ENCODE peak calls at places on chromosomes 4 and X, in five cellular contexts. R is fibroblast of lung; O is stomach; J is CD8-positive, alpha-beta T cell; K is heart right ventricle. E is an unnamed sample.

GRCh38 chrX:124994404-124994803 is 325.3 kb upstream of the TEX13C start:
- DNase-seq in R (no peak), O (no peak), J (no peak), K (no peak), E (no peak)

GRCh38 chrX:52363247-52363883 is 5.5 kb upstream of the XAGE2 start:
- DNase-seq in R (no peak), O (no peak), J (no peak), K (no peak), E (no peak)

GRCh38 chr4:3248811-3249661 is at the start of gene MSANTD1:
- DNase-seq in R (peak; percentile 27), O (no peak), J (no peak), K (no peak), E (peak; percentile 5)

GRCh38 chr4:76987153-76987562 is 37.6 kb downstream of the SEPTIN11 start:
- DNase-seq in R (peak; percentile 99), O (peak; percentile 27), J (no peak), K (peak; percentile 28), E (no peak)

GRCh38 chrX:51697397-51697796 is 12.9 kb upstream of the CENPVL1 start:
- DNase-seq in R (no peak), O (no peak), J (no peak), K (no peak), E (no peak)

GRCh38 chrX:6640727-6641126 is 105.8 kb upstream of the VCX3A start:
- DNase-seq in R (no peak), O (no peak), J (no peak), K (no peak), E (no peak)

GRCh38 chr4:83043801-83044407 is 8.9 kb downstream of the COPS4 start:
- DNase-seq in R (peak; percentile 68), O (no peak), J (no peak), K (no peak), E (no peak)

GRCh38 chrX:149003863-149004660 is 501.0 kb downstream of the IDS start:
- DNase-seq in R (peak; percentile 73), O (no peak), J (no peak), K (no peak), E (no peak)

GRCh38 chr4:139099366-139099982 is 77.5 kb downstream of the ELF2 start:
- DNase-seq in R (peak; percentile 72), O (peak; percentile 69), J (peak; percentile 75), K (peak; percentile 73), E (peak; percentile 44)

GRCh38 chr4:40325406-40326019 is 9.6 kb upstream of the CHRNA9 start:
- DNase-seq in R (peak; percentile 71), O (no peak), J (peak; percentile 78), K (no peak), E (no peak)

GRCh38 chr4:70670332-70671014 is 4.2 kb upstream of the JCHAIN start:
- DNase-seq in R (peak; percentile 64), O (no peak), J (no peak), K (no peak), E (peak; percentile 49)

DNA sequence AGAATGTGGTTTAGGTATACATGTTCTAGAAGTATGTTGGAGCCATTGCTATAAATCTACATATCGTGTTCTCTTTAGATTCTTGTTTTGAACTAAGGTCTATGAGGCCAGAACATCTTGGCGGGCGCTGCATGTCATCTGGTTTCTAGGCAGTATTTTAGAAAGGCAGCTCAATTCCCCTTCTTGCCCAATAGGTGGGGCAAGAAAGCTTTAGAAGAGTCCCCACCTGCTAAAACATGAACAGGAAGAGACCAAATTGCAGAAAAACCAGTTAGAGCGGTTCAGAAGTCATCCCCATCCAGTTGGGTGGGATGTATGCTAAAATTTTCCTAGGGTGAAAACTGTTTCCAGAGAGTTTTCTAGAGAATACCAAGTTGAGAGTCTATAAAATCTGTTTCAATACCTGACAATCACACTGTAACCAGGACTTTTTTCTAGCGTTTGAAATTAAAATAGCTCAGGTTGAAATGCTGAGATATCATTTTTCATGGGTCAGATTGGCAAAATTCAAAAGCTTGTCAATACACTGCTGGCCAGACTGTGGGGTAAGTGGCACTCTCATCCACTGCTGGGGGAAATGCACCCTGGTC is 17.5 kb upstream of the SH3KBP1 start:
- DNase-seq in R (peak; percentile 37), O (no peak), J (peak; percentile 18), K (peak; percentile 4), E (no peak)
- TF ChIP-seq CTCF in R (peak; percentile 68), O (no peak), J (peak; percentile 43), K (peak; percentile 56), E (peak; percentile 66)

GRCh38 chr4:84495448-84496221 is 3.5 kb downstream of the NKX6-1 start:
- DNase-seq in R (no peak), O (no peak), J (no peak), K (no peak), E (no peak)

GRCh38 chr4:84497835-84498202 is 1.3 kb downstream of the NKX6-1 start:
- DNase-seq in R (no peak), O (no peak), J (no peak), K (no peak), E (no peak)

GRCh38 chr4:84496356-84497219 is 2.5 kb downstream of the NKX6-1 start:
- DNase-seq in R (no peak), O (no peak), J (no peak), K (no peak), E (no peak)

GRCh38 chr4:84498203-84499026 is 677 bp downstream of the NKX6-1 start:
- DNase-seq in R (peak; percentile 30), O (no peak), J (no peak), K (no peak), E (no peak)

DNA sequence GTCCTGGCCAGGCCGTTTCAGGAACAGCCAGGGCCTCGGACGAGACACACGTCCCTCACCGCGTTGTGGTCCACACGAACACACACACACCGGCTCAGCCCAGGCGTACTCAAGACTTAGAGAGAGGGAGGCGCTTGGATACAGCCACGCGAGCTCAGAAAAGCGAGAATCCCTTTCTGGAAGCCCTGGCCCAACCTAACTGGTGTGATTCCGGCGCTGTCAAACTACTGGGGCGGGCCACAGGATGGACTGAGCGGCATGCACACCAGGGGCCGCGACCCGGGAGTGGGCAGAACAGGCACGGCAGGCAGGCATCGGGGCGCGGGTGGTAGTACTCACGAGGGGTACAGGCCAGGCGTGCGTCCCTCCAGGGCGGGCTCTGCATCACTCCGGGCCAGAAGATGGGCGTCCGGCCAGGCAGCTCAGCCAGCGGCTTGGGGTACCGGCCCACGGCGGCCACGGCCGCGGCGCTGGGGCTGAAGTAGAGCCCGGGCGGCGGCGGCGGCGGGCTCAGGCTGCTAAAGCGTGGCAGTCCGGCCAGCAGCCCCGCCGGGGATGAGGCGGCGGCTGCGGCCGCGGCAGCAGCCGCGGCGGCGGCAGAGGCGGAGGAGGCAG is 1.8 kb downstream of the NKX6-1 start:
- DNase-seq in R (peak; percentile 48), O (no peak), J (no peak), K (no peak), E (no peak)
- H3K4me3 ChIP-seq in R (peak overlapping the region; percentile 47), O (peak overlapping the region; percentile 54), J (no peak overlapping the region), K (no peak overlapping the region), E (no peak overlapping the region)

DNA sequence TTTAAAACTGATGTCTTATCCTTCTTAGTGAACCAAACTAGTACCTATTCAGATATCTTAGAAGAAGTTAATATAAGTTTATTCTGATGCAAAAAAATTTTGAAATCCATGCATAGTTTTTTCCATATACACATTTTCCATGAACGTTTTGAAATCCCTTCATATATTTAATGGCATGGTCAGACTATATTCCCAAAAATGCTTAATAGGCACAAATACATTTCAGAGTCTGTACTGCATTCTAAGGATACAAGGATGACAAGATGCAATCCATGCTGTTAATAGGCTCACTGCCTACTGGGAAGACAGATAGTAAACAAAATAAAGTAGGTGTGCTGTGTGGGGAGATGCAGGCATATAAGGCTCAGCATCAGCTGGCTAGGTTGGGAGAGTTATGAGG is 33.2 kb downstream of the PROM1 start:
- DNase-seq in R (no peak), O (no peak), J (no peak), K (no peak), E (no peak)
- H3K27me3 ChIP-seq in R (peaks cover 5% of the 10 kb centered on the region), O (no peaks in the 10 kb centered on the region), J (no peaks in the 10 kb centered on the region), K (no peaks in the 10 kb centered on the region), E (no peaks in the 10 kb centered on the region)

GRCh38 chr4:104015680-104016079 is 295.9 kb upstream of the TACR3 start:
- DNase-seq in R (peak; percentile 3), O (no peak), J (no peak), K (no peak), E (no peak)
- TF ChIP-seq CTCF in R (no peak), O (no peak), J (no peak), K (peak; percentile 29), E (peak; percentile 39)

GRCh38 chr4:142696334-142697122 is 149.6 kb downstream of the INPP4B start:
- DNase-seq in R (no peak), O (no peak), J (peak; percentile 21), K (no peak), E (no peak)
- H3K4me3 ChIP-seq in R (no peak overlapping the region), O (no peak overlapping the region), J (peak overlapping the region; percentile 6), K (no peak overlapping the region), E (no peak overlapping the region)

DNA sequence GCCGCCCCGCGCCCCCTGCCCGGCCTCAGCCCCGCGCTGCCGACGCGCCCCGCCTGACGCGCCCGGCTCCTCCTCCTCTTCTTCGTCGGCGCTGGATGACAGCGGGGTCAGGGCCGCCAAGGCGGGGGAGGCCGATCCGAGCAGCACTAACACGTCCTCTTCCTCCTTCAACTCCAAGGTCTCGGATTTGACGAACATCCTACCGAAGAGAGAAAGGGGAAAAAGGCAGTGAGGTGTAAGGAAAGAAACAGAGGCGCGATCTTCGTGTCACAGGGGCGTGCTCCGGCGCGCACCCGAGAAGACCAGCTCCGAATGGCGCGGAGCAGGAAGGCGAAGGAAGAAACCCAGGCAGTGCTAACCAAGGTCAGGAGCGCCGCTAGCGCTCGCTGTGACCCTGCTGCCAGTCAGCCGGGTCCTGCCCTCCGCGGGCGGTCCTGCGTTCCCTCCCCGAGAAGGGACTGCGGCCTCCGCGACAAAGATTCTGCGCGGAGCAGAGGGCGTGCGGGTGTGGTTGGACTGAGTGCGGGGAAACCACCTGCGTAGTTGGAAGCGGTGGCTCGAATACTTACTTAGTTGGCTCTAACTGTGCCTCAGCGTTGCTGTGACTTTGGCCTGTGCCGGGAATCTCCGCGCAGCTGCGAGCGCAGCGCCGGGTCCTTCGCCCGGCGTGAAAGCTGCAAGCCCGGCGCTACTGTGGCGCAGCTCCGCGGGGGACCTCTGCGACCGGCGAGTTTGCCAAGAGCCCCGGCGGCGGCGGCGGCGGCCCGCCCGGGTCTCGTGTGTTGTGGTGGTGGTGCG is 503 bp downstream of the NEUROG2 start:
- DNase-seq in R (peak; percentile 34), O (no peak), J (peak; percentile 38), K (no peak), E (no peak)
- H3K27me3 ChIP-seq in R (peaks cover 83% of the 10 kb centered on the region), O (peaks cover 52% of the 10 kb centered on the region), J (peaks cover 74% of the 10 kb centered on the region), K (peaks cover 100% of the 10 kb centered on the region), E (peaks cover 78% of the 10 kb centered on the region)

GRCh38 chrX:77276742-77277141 is 170.4 kb upstream of the FGF16 start:
- DNase-seq in R (no peak), O (no peak), J (no peak), K (no peak), E (no peak)
- TF ChIP-seq CTCF in R (no peak), O (no peak), J (no peak), K (no peak), E (no peak)

DNA sequence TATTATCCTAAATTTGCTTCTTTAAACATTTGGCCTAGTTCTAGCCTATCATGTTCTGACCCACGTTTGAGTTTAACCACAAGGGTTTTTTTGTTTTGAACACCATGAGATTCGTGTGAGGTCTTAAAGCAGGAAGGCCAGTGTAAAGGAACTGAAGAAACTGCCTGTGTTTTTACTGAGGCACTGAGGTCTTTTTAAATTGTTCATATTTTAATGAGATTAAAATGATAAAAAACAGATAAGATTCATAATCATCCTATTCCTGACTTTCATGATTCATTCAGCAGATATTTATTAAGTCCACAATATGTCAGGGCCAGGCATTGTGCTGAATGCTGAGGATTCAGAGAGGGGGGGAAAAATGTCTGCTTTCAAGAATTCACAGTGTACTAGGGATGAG is 3.2 kb downstream of the RPS6KA3 start:
- DNase-seq in R (peak; percentile 61), O (no peak), J (no peak), K (no peak), E (no peak)
- H3K4me3 ChIP-seq in R (no peak overlapping the region), O (no peak overlapping the region), J (peak overlapping the region; percentile 30), K (no peak overlapping the region), E (no peak overlapping the region)

GRCh38 chr4:105280338-105280809 is 133.7 kb downstream of the TET2 start:
- DNase-seq in R (peak; percentile 99), O (no peak), J (no peak), K (no peak), E (peak; percentile 38)
- H3K27me3 ChIP-seq in R (no peaks in the 10 kb centered on the region), O (no peaks in the 10 kb centered on the region), J (no peaks in the 10 kb centered on the region), K (no peaks in the 10 kb centered on the region), E (no peaks in the 10 kb centered on the region)